ENCODE peak calls at places on chromosomes 12 and 14, in eight cellular contexts. D is body of pancreas, T is K562, A is lower leg skin, R is HCT116, P is stomach, M is ovary, U is sigmoid colon. N is an unnamed sample.
A peak's percentile ranks its signal among the peaks of the same experiment; 100 is the strongest.

GRCh38 chr12:119673634-119674033 is 5.7 kb downstream of the PRKAB1 start:
- DNase-seq in U (peak; percentile 68), D (no peak), M (no peak), P (no peak), R (no peak), A (no peak), T (no peak), N (no peak)

GRCh38 chr12:128595609-128596008 is 228.1 kb downstream of the SLC15A4 start:
- DNase-seq in T (no peak), M (no peak), R (no peak), D (no peak), U (peak; percentile 46), A (no peak), P (no peak), N (no peak)

GRCh38 chr14:32009636-32010560 is 67.2 kb upstream of the ARHGAP5 start:
- DNase-seq in A (no peak), T (peak; percentile 11), R (no peak), D (no peak), M (no peak), U (no peak), P (no peak), N (no peak)

GRCh38 chr14:49598182-49598478 is 610 bp upstream of the LRR1 start:
- DNase-seq in U (no peak), D (peak; percentile 52), R (no peak), P (peak; percentile 46), T (peak; percentile 12), M (no peak), A (no peak), N (no peak)

GRCh38 chr14:99395904-99396530 is 84.6 kb downstream of the SETD3 start:
- DNase-seq in D (peak; percentile 32), M (no peak), P (peak; percentile 45), U (peak; percentile 21), T (no peak), R (peak; percentile 7), A (no peak), N (no peak)

GRCh38 chr12:120997448-120997847 is 18.8 kb downstream of the C12orf43 start:
- DNase-seq in U (no peak), A (no peak), P (no peak), R (no peak), T (no peak), D (no peak), M (no peak), N (no peak)

GRCh38 chr12:104709692-104710435 is 248.2 kb downstream of the SLC41A2 start:
- DNase-seq in P (no peak), R (no peak), A (no peak), T (no peak), U (no peak), M (no peak), D (no peak), N (no peak)

GRCh38 chr12:57893460-57894353 is 47.2 kb upstream of the CTDSP2 start:
- DNase-seq in P (peak; percentile 89), A (peak; percentile 83), U (peak; percentile 100), M (peak; percentile 97), T (peak; percentile 20), D (peak; percentile 82), R (no peak), N (peak; percentile 49)

GRCh38 chr12:123916729-123917128 is 55.9 kb downstream of the CCDC92 start:
- DNase-seq in M (no peak), A (no peak), P (no peak), D (no peak), T (no peak), U (no peak), R (no peak), N (no peak)

GRCh38 chr14:100525615-100526014 is 61.6 kb downstream of the BEGAIN start:
- DNase-seq in A (no peak), M (no peak), P (peak; percentile 23), T (no peak), U (peak; percentile 48), R (no peak), D (no peak), N (no peak)

GRCh38 chr12:78192979-78193378 is 362.3 kb downstream of the NAV3 start:
- DNase-seq in T (no peak), A (no peak), D (no peak), P (no peak), R (no peak), M (no peak), U (no peak), N (no peak)

GRCh38 chr12:108568653-108569154 is 6.3 kb downstream of the ISCU start:
- DNase-seq in D (no peak), A (no peak), T (no peak), P (no peak), M (no peak), U (no peak), R (no peak), N (no peak)

GRCh38 chr12:11621797-11622423 is 27.6 kb upstream of the ETV6 start:
- DNase-seq in R (no peak), P (no peak), M (no peak), T (no peak), A (no peak), U (no peak), D (no peak), N (no peak)

GRCh38 chr12:131827961-131828534 is at the start of gene MMP17:
- DNase-seq in P (no peak), A (no peak), R (no peak), D (peak; percentile 68), T (peak; percentile 86), U (peak; percentile 74), M (peak; percentile 78), N (peak; percentile 24)

GRCh38 chr12:100225491-100225890 is 24.9 kb downstream of the ACTR6 start:
- DNase-seq in U (no peak), P (no peak), A (no peak), M (no peak), R (no peak), D (no peak), T (no peak), N (no peak)

GRCh38 chr14:35121887-35122695 is at the start of the genes PPP2R3C and PRORP:
- DNase-seq in P (peak; percentile 92), U (peak; percentile 96), R (peak; percentile 93), D (peak; percentile 87), A (peak; percentile 95), M (peak; percentile 90), T (peak; percentile 58), N (peak; percentile 95)
- TF ChIP-seq POLR2A in P (no peak), U (peak; percentile 45), R (peak; percentile 41), D (peak; percentile 62), A (peak; percentile 31), M (peak; percentile 53), T (peak; percentile 66), N (peak; percentile 79)

GRCh38 chr12:89368386-89368785 is 16.1 kb upstream of the DUSP6 start:
- DNase-seq in P (no peak), U (no peak), A (no peak), T (no peak), R (no peak), M (no peak), D (no peak), N (no peak)
- TF ChIP-seq POLR2A in P (no peak), U (no peak), A (no peak), T (no peak), R (no peak), M (no peak), D (no peak), N (no peak)

GRCh38 chr14:38210168-38210567 is 2.5 kb downstream of the SSTR1 start:
- DNase-seq in R (no peak), D (no peak), U (no peak), P (peak; percentile 45), T (no peak), A (no peak), M (no peak), N (no peak)
- TF ChIP-seq POLR2A in R (no peak), D (no peak), U (no peak), P (no peak), T (no peak), A (no peak), M (no peak), N (no peak)

GRCh38 chr14:50980451-50980850 is 36.2 kb upstream of the PYGL start:
- DNase-seq in R (no peak), A (no peak), D (no peak), T (no peak), U (no peak), M (no peak), P (no peak), N (no peak)

GRCh38 chr14:50978888-50979287 is 34.6 kb upstream of the PYGL start:
- DNase-seq in D (no peak), P (no peak), U (no peak), A (no peak), M (no peak), R (no peak), T (no peak), N (no peak)

GRCh38 chr14:50978521-50978871 is 34.2 kb upstream of the PYGL start:
- DNase-seq in R (no peak), P (no peak), M (no peak), T (no peak), A (no peak), U (no peak), D (no peak), N (no peak)

GRCh38 chr14:50974118-50974517 is 29.8 kb upstream of the PYGL start:
- DNase-seq in U (no peak), D (no peak), A (no peak), R (no peak), P (no peak), T (no peak), M (no peak), N (no peak)

GRCh38 chr14:50977863-50978520 is 33.7 kb upstream of the PYGL start:
- DNase-seq in A (no peak), T (no peak), U (no peak), M (no peak), D (no peak), R (no peak), P (no peak), N (no peak)
- TF ChIP-seq POLR2A in A (no peak), T (no peak), U (no peak), M (no peak), D (no peak), R (no peak), P (no peak), N (no peak)

GRCh38 chr14:29311983-29312382 is 545.4 kb downstream of the FOXG1 start:
- DNase-seq in R (no peak), D (no peak), T (no peak), P (no peak), U (no peak), A (no peak), M (no peak), N (no peak)

GRCh38 chr14:29310757-29311156 is 544.2 kb downstream of the FOXG1 start:
- DNase-seq in U (no peak), R (no peak), P (no peak), M (no peak), A (no peak), D (no peak), T (no peak), N (no peak)

DNA sequence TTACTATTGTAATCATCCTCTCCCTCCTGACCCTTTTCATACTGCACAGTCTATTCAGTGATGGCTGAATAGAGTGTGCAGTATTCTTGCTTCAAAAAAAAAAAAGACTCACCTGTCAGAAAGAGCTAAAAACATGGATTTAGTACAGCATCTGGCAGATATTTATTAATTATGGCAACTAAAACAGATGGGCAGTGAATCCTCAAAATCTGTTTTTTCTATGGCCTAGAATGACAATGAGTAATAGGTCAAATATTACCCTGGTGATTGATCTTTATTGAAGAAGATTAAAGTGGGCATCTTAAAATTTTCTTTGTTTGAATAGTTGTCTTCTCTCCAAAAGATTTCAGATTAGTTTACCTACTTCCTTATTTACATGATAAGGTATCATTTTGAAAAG is 543.6 kb downstream of the FOXG1 start:
- DNase-seq in P (no peak), U (no peak), A (no peak), M (no peak), R (no peak), T (no peak), D (no peak), N (no peak)
- TF ChIP-seq POLR2A in P (no peak), U (no peak), A (no peak), M (no peak), R (no peak), T (no peak), D (no peak), N (no peak)